ENCODE peak calls at places on chromosomes 1 and 21, in four cellular contexts. C, Q, S and M are unnamed samples.

GRCh38 chr1:32388641-32389040 is 5.6 kb downstream of the BSDC1 start:
- DNase-seq in S (no peak), Q (no peak), C (no peak), M (peak; percentile 54)

GRCh38 chr1:3314561-3315271 is 139.7 kb upstream of the ARHGEF16 start:
- DNase-seq in C (no peak), Q (no peak), S (no peak), M (no peak)

GRCh38 chr21:29586696-29587095 is 288.0 kb downstream of the BACH1 start:
- DNase-seq in Q (no peak), C (no peak), S (no peak), M (no peak)

GRCh38 chr1:227417622-227418245 is 99.4 kb upstream of the CDC42BPA start:
- DNase-seq in C (no peak), S (no peak), Q (no peak), M (no peak)

GRCh38 chr1:39988618-39989343 is 33.8 kb downstream of the MFSD2A start:
- DNase-seq in S (no peak), C (no peak), Q (no peak), M (no peak)

GRCh38 chr1:228875741-228876140 is 140.5 kb downstream of the RHOU start:
- DNase-seq in C (no peak), S (no peak), Q (no peak), M (peak; percentile 46)

GRCh38 chr1:107897428-107898339 is 67.3 kb downstream of the VAV3 start:
- DNase-seq in Q (no peak), S (no peak), C (peak; percentile 1), M (no peak)

GRCh38 chr1:9825101-9826074 is 1.6 kb upstream of the CLSTN1 start:
- DNase-seq in S (no peak), Q (peak; percentile 38), C (no peak), M (peak; percentile 54)

GRCh38 chr1:224116131-224116530 is 2.2 kb downstream of the FBXO28 start:
- DNase-seq in C (no peak), S (peak; percentile 78), Q (peak; percentile 86), M (peak; percentile 67)

GRCh38 chr1:7252411-7253117 is 467.3 kb downstream of the CAMTA1 start:
- DNase-seq in C (no peak), Q (peak; percentile 88), S (no peak), M (no peak)

GRCh38 chr1:14486401-14487110 is 111.9 kb upstream of the KAZN start:
- DNase-seq in Q (peak; percentile 25), C (no peak), S (no peak), M (no peak)

GRCh38 chr1:161719325-161719611 is 2.1 kb upstream of the FCRLB start:
- DNase-seq in C (no peak), Q (no peak), S (no peak), M (no peak)

GRCh38 chr1:164699815-164700491 is 141.0 kb downstream of the PBX1 start:
- DNase-seq in S (no peak), Q (no peak), C (no peak), M (no peak)

GRCh38 chr1:224644553-224645154 is 28.5 kb downstream of the CNIH3 start:
- DNase-seq in C (peak; percentile 37), S (no peak), Q (peak; percentile 21), M (peak; percentile 63)

GRCh38 chr1:1264868-1265272 is 8.8 kb downstream of the UBE2J2 start:
- DNase-seq in C (no peak), S (no peak), Q (no peak), M (peak; percentile 79)